ENCODE peak calls at places on chromosome 16, in eight cellular contexts. J is stimulated activated CD4-positive, alpha-beta T cell treated with anti-CD3 and anti-CD28 coated beads, Interleukin-12 subunit alpha, Interleukin-12 subunit beta, amount 100 ng/mL, for 48 hours; E is T-helper 9 cell; C is HTR-8/SVneo; R is CD8-positive, alpha-beta T cell; G is activated naive CD4-positive, alpha-beta T cell; X is T-cell; O is fibroblast of gingiva. A is an unnamed sample.

GRCh38 chr16:86653289-86654006 is 75.1 kb downstream of the FOXL1 start:
- DNase-seq in J (no peak), E (no peak), C (no peak), R (no peak), G (no peak), X (no peak), O (peak; percentile 61), A (no peak)

GRCh38 chr16:20348365-20349185 is 3.9 kb downstream of the UMOD start:
- DNase-seq in J (no peak), E (no peak), C (no peak), R (no peak), G (no peak), X (no peak), O (no peak), A (no peak)

GRCh38 chr16:69412287-69412686 is 12.1 kb upstream of the CYB5B start:
- DNase-seq in J (no peak), E (no peak), C (no peak), R (no peak), G (no peak), X (no peak), O (peak; percentile 10), A (peak; percentile 83)

GRCh38 chr16:53282975-53283946 is 151.0 kb upstream of the RBL2 start:
- DNase-seq in J (no peak), E (no peak), C (peak; percentile 52), R (no peak), G (no peak), X (no peak), O (peak; percentile 60), A (no peak)

GRCh38 chr16:83137894-83138293 is 511.1 kb downstream of the CDH13 start:
- DNase-seq in J (no peak), E (no peak), C (no peak), R (no peak), G (no peak), X (no peak), O (peak; percentile 58), A (no peak)

GRCh38 chr16:27721548-27722265 is 171.8 kb downstream of the KATNIP start:
- DNase-seq in J (no peak), E (no peak), C (no peak), R (no peak), G (no peak), X (no peak), O (peak; percentile 99), A (no peak)

GRCh38 chr16:66295761-66296546 is 70.5 kb upstream of the CDH5 start:
- DNase-seq in J (no peak), E (no peak), C (no peak), R (no peak), G (no peak), X (no peak), O (no peak), A (peak; percentile 47)

GRCh38 chr16:77683845-77684526 is 38.3 kb upstream of the NUDT7 start:
- DNase-seq in J (no peak), E (no peak), C (no peak), R (no peak), G (no peak), X (no peak), O (no peak), A (no peak)

GRCh38 chr16:88487124-88487432 is 34.0 kb downstream of the ZFPM1 start:
- DNase-seq in J (no peak), E (no peak), C (no peak), R (no peak), G (no peak), X (no peak), O (no peak), A (no peak)

GRCh38 chr16:78444-79145 is 570 bp downstream of the MPG start:
- DNase-seq in J (no peak), E (no peak), C (peak; percentile 26), R (no peak), G (no peak), X (no peak), O (peak; percentile 45), A (peak; percentile 97)

GRCh38 chr16:23833960-23834685 is 1.7 kb upstream of the PRKCB start:
- DNase-seq in J (no peak), E (no peak), C (no peak), R (no peak), G (no peak), X (no peak), O (no peak), A (peak; percentile 65)

GRCh38 chr16:25065899-25066298 is 45.6 kb upstream of the LCMT1 start:
- DNase-seq in J (no peak), E (no peak), C (no peak), R (no peak), G (no peak), X (no peak), O (no peak), A (no peak)

GRCh38 chr16:66409156-66409555 is 17.9 kb upstream of the BEAN1 start:
- DNase-seq in J (no peak), E (no peak), C (peak; percentile 49), R (no peak), G (no peak), X (no peak), O (no peak), A (no peak)

GRCh38 chr16:48318630-48319029 is 66.6 kb downstream of the SIAH1 start:
- DNase-seq in J (no peak), E (no peak), C (no peak), R (peak; percentile 51), G (no peak), X (peak; percentile 25), O (peak; percentile 51), A (peak; percentile 29)

GRCh38 chr16:84738255-84739038 is 38.6 kb downstream of the USP10 start:
- DNase-seq in J (peak; percentile 80), E (peak; percentile 66), C (peak; percentile 75), R (peak; percentile 70), G (peak; percentile 56), X (peak; percentile 55), O (peak; percentile 47), A (peak; percentile 66)

GRCh38 chr16:88619859-88620655 is 18.3 kb upstream of the IL17C start:
- DNase-seq in J (no peak), E (peak; percentile 68), C (no peak), R (peak; percentile 94), G (no peak), X (peak; percentile 81), O (peak; percentile 83), A (peak; percentile 61)

GRCh38 chr16:80197790-80198201 is 343.0 kb upstream of the DYNLRB2 start:
- DNase-seq in J (no peak), E (no peak), C (peak; percentile 71), R (no peak), G (no peak), X (no peak), O (peak; percentile 84), A (peak; percentile 66)

GRCh38 chr16:87854053-87854906 is 15.0 kb downstream of the SLC7A5 start:
- DNase-seq in J (no peak), E (peak; percentile 37), C (no peak), R (peak; percentile 67), G (no peak), X (no peak), O (no peak), A (peak; percentile 88)

GRCh38 chr16:59478806-59479205 is 744.7 kb upstream of the GOT2 start:
- DNase-seq in J (no peak), E (no peak), C (no peak), R (no peak), G (no peak), X (no peak), O (peak; percentile 17), A (peak; percentile 49)

GRCh38 chr16:84360748-84361147 is 7.6 kb upstream of the ATP2C2 start:
- DNase-seq in J (no peak), E (no peak), C (no peak), R (no peak), G (no peak), X (no peak), O (no peak), A (peak; percentile 79)

A was measured in osteoblast.